ENCODE peak calls at places on chromosomes 16 and 17, in nine cellular contexts. E is natural killer cell; W is fibroblast of lung; I is astrocyte of the cerebellum; J is neural progenitor cell; F is CD8-positive, alpha-beta T cell; Y is heart left ventricle; K is WERI-Rb-1; R is endothelial cell. H is an unnamed sample.

GRCh38 chr16:78570409-78571141 is 471.1 kb downstream of the WWOX start:
- DNase-seq in F (no peak), W (no peak), Y (no peak), E (no peak), R (no peak), I (no peak), J (no peak), K (peak), H (no peak)

GRCh38 chr17:72618018-72618509 is 474.4 kb downstream of the SLC39A11 start:
- DNase-seq in J (peak), I (no peak), Y (no peak), F (peak), K (no peak), E (no peak), W (no peak), R (no peak), H (peak)

GRCh38 chr16:74898667-74899066 is 86.3 kb downstream of the WDR59 start:
- DNase-seq in K (no peak), Y (no peak), J (no peak), E (no peak), W (no peak), R (no peak), F (no peak), I (no peak), H (no peak)

GRCh38 chr16:69286941-69287713 is 24.0 kb upstream of the VPS4A start:
- DNase-seq in F (peak), Y (peak), J (peak), E (no peak), W (peak), K (no peak), R (peak), I (peak), H (peak)

GRCh38 chr17:79793924-79794304 is 3.0 kb downstream of the CBX8 start:
- DNase-seq in W (peak), J (peak), Y (no peak), F (no peak), I (no peak), E (no peak), R (no peak), K (peak), H (no peak)

GRCh38 chr17:78917451-78918307 is 7.5 kb downstream of the TIMP2 start:
- DNase-seq in J (no peak), K (no peak), E (no peak), F (no peak), W (no peak), Y (no peak), R (no peak), I (no peak), H (no peak)

GRCh38 chr17:59296190-59296589 is 35.3 kb upstream of the YPEL2 start:
- DNase-seq in F (no peak), E (no peak), J (peak), K (no peak), I (no peak), R (no peak), W (no peak), Y (no peak), H (peak)

GRCh38 chr17:20071824-20072691 is 62.9 kb downstream of the SPECC1 start:
- DNase-seq in J (no peak), E (no peak), R (no peak), K (no peak), F (no peak), I (no peak), W (no peak), Y (no peak), H (no peak)

GRCh38 chr16:69476920-69477418 is 52.5 kb downstream of the CYB5B start:
- DNase-seq in Y (no peak), K (no peak), J (no peak), E (no peak), W (peak), I (peak), R (no peak), F (no peak), H (no peak)

GRCh38 chr17:44097110-44097810 is 26.2 kb downstream of the HDAC5 start:
- DNase-seq in K (peak), F (no peak), R (no peak), W (peak), I (peak), Y (peak), J (no peak), E (no peak), H (no peak)

GRCh38 chr16:85586360-85587145 is 26.6 kb upstream of the GSE1 start:
- DNase-seq in J (no peak), F (no peak), E (no peak), R (no peak), I (no peak), K (peak), Y (peak), W (peak), H (no peak)

GRCh38 chr17:65584604-65585521 is 23.4 kb upstream of the AXIN2 start:
- DNase-seq in W (no peak), Y (peak), K (no peak), F (no peak), I (no peak), E (no peak), J (no peak), R (no peak), H (no peak)

GRCh38 chr16:9625122-9625521 is 533.7 kb downstream of the HAPSTR1 start:
- DNase-seq in E (no peak), F (no peak), I (no peak), K (no peak), Y (no peak), J (no peak), R (no peak), W (no peak), H (no peak)

GRCh38 chr17:27076814-27077213 is 217.1 kb upstream of the WSB1 start:
- DNase-seq in K (no peak), R (no peak), I (no peak), F (no peak), J (no peak), Y (no peak), E (no peak), W (no peak), H (no peak)

GRCh38 chr16:66058181-66058580 is 308.3 kb upstream of the CDH5 start:
- DNase-seq in I (peak), F (no peak), R (no peak), E (no peak), J (no peak), W (peak), K (no peak), Y (no peak), H (no peak)

GRCh38 chr16:84839956-84840355 is 20.2 kb downstream of the CRISPLD2 start:
- DNase-seq in Y (no peak), F (no peak), E (no peak), R (no peak), J (peak), W (peak), K (no peak), I (peak), H (no peak)

GRCh38 chr17:43416998-43417891 is 18.5 kb downstream of the ARL4D start:
- DNase-seq in Y (peak), K (no peak), W (peak), I (no peak), R (no peak), J (no peak), F (no peak), E (no peak), H (peak)

GRCh38 chr16:8717892-8718400 is 43.5 kb downstream of the ABAT start:
- DNase-seq in I (no peak), R (no peak), E (no peak), F (no peak), Y (no peak), K (no peak), W (no peak), J (no peak), H (no peak)

GRCh38 chr16:26911436-26911835 is 155.3 kb upstream of the C16orf82 start:
- DNase-seq in I (no peak), R (no peak), K (no peak), E (no peak), W (no peak), J (no peak), F (no peak), Y (no peak), H (no peak)

GRCh38 chr16:30574678-30575077 is 3.2 kb upstream of the ZNF688 start:
- DNase-seq in R (no peak), W (no peak), F (no peak), E (no peak), J (no peak), I (no peak), K (no peak), Y (no peak), H (no peak)

GRCh38 chr16:7025616-7026190 is 306.9 kb upstream of the RBFOX1 start:
- DNase-seq in F (peak), W (no peak), E (no peak), K (peak), J (peak), I (no peak), Y (peak), R (peak), H (peak)

GRCh38 chr17:71084838-71085237 is 915.5 kb downstream of the KCNJ2 start:
- DNase-seq in Y (no peak), E (no peak), J (no peak), K (no peak), R (no peak), W (no peak), I (no peak), F (no peak), H (no peak)

GRCh38 chr17:71080937-71081336 is 911.6 kb downstream of the KCNJ2 start:
- DNase-seq in W (no peak), E (no peak), Y (no peak), I (no peak), J (no peak), K (no peak), F (no peak), R (no peak), H (no peak)

GRCh38 chr17:71081666-71082065 is 912.3 kb downstream of the KCNJ2 start:
- DNase-seq in F (no peak), R (no peak), Y (no peak), I (no peak), W (no peak), K (no peak), E (no peak), J (no peak), H (no peak)

GRCh38 chr17:71084219-71084618 is 914.9 kb downstream of the KCNJ2 start:
- DNase-seq in R (peak), J (peak), E (no peak), Y (no peak), W (no peak), K (peak), I (no peak), F (no peak), H (peak)

GRCh38 chr17:71085238-71086033 is 916.1 kb downstream of the KCNJ2 start:
- DNase-seq in J (peak), I (no peak), E (no peak), R (peak), Y (no peak), K (peak), F (no peak), W (no peak), H (peak)
- TF ChIP-seq CTCF in J (peak), I (no peak), E (no peak), R (peak), Y (no peak), K (peak), F (no peak), W (peak), H (no peak)

GRCh38 chr16:88702364-88703210 is 3.6 kb downstream of the RNF166 start:
- DNase-seq in Y (no peak), R (no peak), W (no peak), K (no peak), E (no peak), F (peak), I (no peak), J (no peak), H (no peak)

GRCh38 chr16:88701541-88702363 is 4.5 kb downstream of the RNF166 start:
- DNase-seq in F (peak), I (no peak), K (no peak), J (no peak), Y (no peak), W (no peak), E (no peak), R (no peak), H (no peak)

GRCh38 chr16:88700322-88700635 is 5.9 kb downstream of the RNF166 start:
- DNase-seq in J (no peak), W (no peak), Y (no peak), I (no peak), F (no peak), K (no peak), R (no peak), E (no peak), H (no peak)

GRCh38 chr16:88699180-88699579 is 7.0 kb downstream of the RNF166 start:
- DNase-seq in R (no peak), Y (no peak), F (no peak), E (no peak), I (no peak), J (no peak), W (no peak), K (no peak), H (no peak)

DNA sequence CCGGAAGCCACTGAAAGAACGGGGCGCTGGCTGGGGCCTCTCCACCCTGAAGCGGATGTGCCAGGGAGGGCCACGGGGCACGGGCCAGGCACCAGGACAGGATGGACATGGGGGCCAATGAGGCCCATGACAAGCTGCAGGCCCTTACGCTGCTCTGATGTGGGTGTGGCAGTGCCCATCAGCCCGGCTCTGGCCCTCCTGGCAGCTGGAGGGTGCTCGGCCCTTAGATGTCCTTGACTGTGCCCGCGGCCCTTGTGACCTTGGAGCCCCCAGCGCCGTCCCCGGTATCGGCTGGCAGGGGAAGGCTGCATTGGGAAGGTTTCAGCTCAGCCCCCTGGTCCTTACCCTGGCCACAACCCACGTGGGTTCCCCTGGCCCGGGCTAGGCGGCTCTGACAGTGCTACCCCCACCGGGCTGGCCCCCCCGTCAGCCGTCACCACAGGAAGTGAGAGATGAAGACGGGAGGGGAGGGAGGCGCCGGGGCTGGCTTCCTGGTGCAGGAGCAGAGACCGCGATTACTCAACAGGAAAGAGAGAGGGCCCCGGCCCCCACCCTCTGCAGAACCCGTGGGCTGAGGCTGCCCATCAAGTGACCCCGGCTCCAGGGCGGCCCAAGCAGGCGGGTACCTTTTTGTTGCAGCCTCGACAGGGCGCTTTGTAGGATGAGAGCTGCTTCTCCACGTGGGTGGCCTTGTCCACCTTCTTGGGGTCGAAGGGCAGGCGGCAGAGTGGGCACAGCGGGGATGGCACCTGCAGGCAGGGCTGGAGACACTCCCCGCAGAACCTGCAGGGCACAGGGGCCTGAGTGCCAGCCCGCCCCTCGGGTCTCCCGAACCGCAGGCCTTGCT is 5.3 kb downstream of the RNF166 start:
- DNase-seq in Y (peak), E (peak), F (peak), R (peak), J (no peak), K (no peak), W (peak), I (peak), H (no peak)
- TF ChIP-seq CTCF in Y (no peak), E (no peak), F (no peak), R (no peak), J (no peak), K (no peak), W (no peak), I (no peak), H (no peak)

GRCh38 chr16:54846761-54847160 is 83.9 kb upstream of the IRX5 start:
- DNase-seq in K (no peak), I (no peak), W (peak), Y (no peak), F (no peak), J (no peak), R (no peak), E (no peak), H (peak)
- TF ChIP-seq CTCF in K (no peak), I (no peak), W (no peak), Y (no peak), F (no peak), J (no peak), R (no peak), E (no peak), H (no peak)

DNA sequence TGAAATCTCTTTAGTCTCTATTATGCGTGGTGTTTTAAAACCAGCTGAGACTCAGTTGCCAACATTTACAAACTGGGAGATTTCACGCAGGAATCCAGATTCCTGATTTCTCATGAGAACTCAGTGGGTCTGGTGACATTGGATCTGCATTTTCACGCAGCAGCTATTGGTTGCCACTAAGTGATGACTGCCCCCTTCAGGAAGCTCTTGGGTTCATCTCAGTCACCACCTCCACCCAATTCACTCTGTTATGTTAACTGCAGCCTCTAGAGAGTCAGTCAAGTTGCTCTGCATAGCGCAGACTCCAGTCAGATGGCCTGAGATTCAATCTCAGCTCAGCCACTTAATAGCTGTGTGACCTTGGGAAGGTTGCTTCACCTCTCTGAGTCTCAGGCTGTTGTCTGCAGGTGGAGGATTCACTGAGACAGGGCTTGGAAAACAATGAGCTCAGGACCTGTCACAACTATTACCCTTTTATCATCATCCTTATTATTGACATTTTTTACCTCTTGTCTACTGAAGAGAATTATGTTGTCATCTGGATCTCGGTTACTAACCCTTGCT is 6.4 kb downstream of the SHISA9 start:
- DNase-seq in F (no peak), Y (no peak), R (no peak), J (peak), I (no peak), W (no peak), E (no peak), K (no peak), H (no peak)
- TF ChIP-seq CTCF in F (no peak), Y (no peak), R (no peak), J (peak), I (no peak), W (no peak), E (no peak), K (peak), H (no peak)

GRCh38 chr17:76248013-76248782 is 7.9 kb upstream of the RNF157 start:
- DNase-seq in J (no peak), F (no peak), W (no peak), K (no peak), Y (no peak), I (no peak), R (no peak), E (no peak), H (no peak)
- TF ChIP-seq CTCF in J (no peak), F (no peak), W (no peak), K (peak), Y (no peak), I (peak), R (no peak), E (no peak), H (peak)

DNA sequence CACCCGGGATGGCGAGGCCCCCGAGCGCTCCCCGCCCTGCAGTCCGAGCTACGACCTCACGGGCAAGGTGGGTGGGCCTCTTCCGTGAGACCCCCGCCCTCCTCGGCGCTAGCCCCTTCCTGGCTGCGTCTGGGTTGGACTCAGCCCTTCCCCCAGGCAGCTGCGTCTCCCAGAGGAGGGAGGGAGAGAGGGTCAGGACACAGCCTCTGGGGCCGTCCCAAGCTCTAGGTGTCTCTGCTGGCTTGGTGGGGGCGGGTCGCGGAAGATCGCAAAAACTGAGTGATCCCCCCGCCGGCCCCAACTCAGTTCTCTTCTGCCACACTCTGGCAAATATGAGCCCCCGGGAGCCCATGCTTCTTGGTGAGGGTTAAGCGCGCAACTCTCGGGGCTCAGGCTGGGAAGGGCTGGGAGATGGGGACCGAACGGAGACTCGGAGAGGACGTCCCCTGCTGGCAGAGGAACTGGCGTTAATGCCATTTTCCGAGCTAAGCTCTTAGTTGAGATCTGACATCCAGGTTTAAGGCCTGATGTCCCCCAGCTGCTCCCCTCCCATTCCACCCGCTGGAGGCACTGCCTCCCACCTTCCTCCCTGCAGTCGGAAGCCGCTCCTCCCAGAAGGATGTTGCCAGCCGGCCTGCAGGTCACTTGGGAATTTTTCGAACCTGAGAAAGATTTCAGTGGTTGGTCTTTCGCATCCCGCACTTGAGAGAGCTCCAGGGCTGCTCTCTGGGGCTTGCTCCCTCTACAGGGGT is 419 bp downstream of the RAB37 start:
- DNase-seq in R (peak), I (no peak), Y (peak), F (peak), K (peak), W (peak), E (no peak), J (peak), H (peak)
- TF ChIP-seq CTCF in R (peak), I (peak), Y (peak), F (peak), K (peak), W (peak), E (peak), J (peak), H (peak)

DNA sequence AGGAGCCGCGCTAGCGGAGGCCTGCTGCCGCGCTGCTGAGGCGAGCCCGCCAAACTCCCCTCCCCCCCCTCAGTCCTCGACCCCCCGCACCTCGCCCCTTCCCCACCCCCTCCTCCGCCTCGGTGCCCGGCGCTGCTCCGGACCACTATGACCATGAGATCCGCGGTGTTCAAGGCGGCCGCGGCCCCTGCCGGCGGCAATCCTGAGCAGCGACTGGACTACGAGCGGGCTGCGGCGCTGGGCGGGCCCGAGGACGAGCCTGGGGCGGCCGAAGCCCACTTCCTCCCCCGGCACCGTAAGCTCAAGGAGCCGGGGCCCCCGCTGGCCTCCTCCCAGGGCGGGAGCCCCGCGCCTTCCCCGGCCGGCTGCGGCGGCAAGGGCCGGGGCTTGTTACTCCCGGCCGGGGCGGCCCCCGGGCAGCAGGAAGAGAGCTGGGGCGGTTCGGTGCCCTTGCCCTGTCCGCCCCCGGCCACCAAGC is 734 bp downstream of the MSL1 start:
- DNase-seq in W (peak), K (peak), J (peak), F (no peak), Y (peak), R (peak), I (no peak), E (peak), H (peak)
- TF ChIP-seq CTCF in W (peak), K (no peak), J (peak), F (no peak), Y (no peak), R (no peak), I (peak), E (no peak), H (no peak)